ENCODE peak calls at places on chromosomes 13 and 19, in five cellular contexts. N, R, B, D and L are unnamed samples.
A peak's percentile ranks its signal among the peaks of the same experiment; 100 is the strongest.

GRCh38 chr13:98297043-98297442 is 120.0 kb upstream of the RNF113B start:
- DNase-seq in B (no peak), N (no peak), R (no peak), D (no peak), L (no peak)

GRCh38 chr13:101416181-101417042 is at the start of gene NALCN:
- DNase-seq in D (no peak), B (peak; percentile 49), N (no peak), R (peak; percentile 14), L (peak; percentile 74)

GRCh38 chr13:44629465-44630183 is 53.5 kb upstream of the TSC22D1 start:
- DNase-seq in B (no peak), R (no peak), D (no peak), N (no peak), L (peak; percentile 75)

GRCh38 chr13:23202383-23202782 is 21.6 kb downstream of the SGCG start:
- DNase-seq in D (no peak), B (no peak), R (no peak), N (no peak), L (no peak)

GRCh38 chr13:44040754-44041100 is 161.0 kb downstream of the LACC1 start:
- DNase-seq in B (no peak), N (no peak), R (no peak), D (no peak), L (no peak)

GRCh38 chr19:18793144-18794028 is 2.3 kb upstream of the COMP start:
- DNase-seq in N (no peak), R (no peak), D (no peak), B (no peak), L (no peak)

GRCh38 chr13:39336964-39337363 is 266.0 kb downstream of the LHFPL6 start:
- DNase-seq in R (no peak), N (no peak), D (no peak), B (no peak), L (no peak)

GRCh38 chr19:4866595-4867424 is 657 bp downstream of the PLIN3 start:
- DNase-seq in R (peak; percentile 38), D (no peak), N (peak; percentile 69), B (peak; percentile 55), L (peak; percentile 77)

GRCh38 chr13:73602295-73602694 is 531.9 kb downstream of the KLF12 start:
- DNase-seq in D (peak; percentile 2), N (no peak), B (no peak), R (peak; percentile 53), L (no peak)

GRCh38 chr13:113990321-113990837 is 16.5 kb upstream of the C13orf46 start:
- DNase-seq in N (no peak), B (no peak), D (no peak), R (no peak), L (no peak)

GRCh38 chr13:80630685-80631121 is 289.8 kb upstream of the SPRY2 start:
- DNase-seq in D (no peak), B (peak; percentile 85), N (no peak), R (no peak), L (peak; percentile 23)

GRCh38 chr19:35513975-35514809 is 743 bp upstream of the DMKN start:
- DNase-seq in B (no peak), D (peak; percentile 12), R (no peak), N (no peak), L (peak; percentile 18)

GRCh38 chr19:33171222-33171795 is 22.8 kb upstream of the LRP3 start:
- DNase-seq in R (no peak), B (no peak), D (no peak), N (no peak), L (no peak)

GRCh38 chr19:48396871-48397176 is 3.4 kb downstream of the GRIN2D start:
- DNase-seq in R (no peak), B (no peak), D (no peak), N (no peak), L (no peak)
- H3K9ac ChIP-seq in R (no peak overlapping the region), B (no peak overlapping the region), D (peak overlapping the region; percentile 92), N (no peak overlapping the region), L (peak overlapping the region; percentile 94)

GRCh38 chr13:110551284-110551683 is 10.2 kb downstream of the RAB20 start:
- DNase-seq in B (no peak), D (no peak), R (no peak), N (no peak), L (no peak)

GRCh38 chr13:110546933-110547332 is 14.6 kb downstream of the RAB20 start:
- DNase-seq in B (peak; percentile 94), N (peak; percentile 91), R (peak; percentile 41), D (peak; percentile 84), L (peak; percentile 97)

GRCh38 chr13:110546389-110546788 is 15.1 kb downstream of the RAB20 start:
- DNase-seq in B (no peak), R (no peak), N (no peak), D (no peak), L (no peak)

GRCh38 chr13:110549795-110550160 is 11.7 kb downstream of the RAB20 start:
- DNase-seq in B (no peak), R (no peak), N (no peak), D (no peak), L (no peak)

GRCh38 chr13:110548891-110549794 is 12.4 kb downstream of the RAB20 start:
- DNase-seq in R (no peak), N (no peak), B (no peak), D (no peak), L (no peak)
- H3K4me1 ChIP-seq in R (no peaks in the 10 kb centered on the region), N (peaks cover 3% of the 10 kb centered on the region), B (peaks cover 12% of the 10 kb centered on the region), D (peaks cover 18% of the 10 kb centered on the region), L (no peaks in the 10 kb centered on the region)

GRCh38 chr19:51070334-51070886 is 5.5 kb upstream of the KLK13 start:
- DNase-seq in D (no peak), R (no peak), N (no peak), B (no peak), L (no peak)
- H3K9ac ChIP-seq in D (no peak overlapping the region), R (no peak overlapping the region), N (no peak overlapping the region), B (no peak overlapping the region), L (no peak overlapping the region)

DNA sequence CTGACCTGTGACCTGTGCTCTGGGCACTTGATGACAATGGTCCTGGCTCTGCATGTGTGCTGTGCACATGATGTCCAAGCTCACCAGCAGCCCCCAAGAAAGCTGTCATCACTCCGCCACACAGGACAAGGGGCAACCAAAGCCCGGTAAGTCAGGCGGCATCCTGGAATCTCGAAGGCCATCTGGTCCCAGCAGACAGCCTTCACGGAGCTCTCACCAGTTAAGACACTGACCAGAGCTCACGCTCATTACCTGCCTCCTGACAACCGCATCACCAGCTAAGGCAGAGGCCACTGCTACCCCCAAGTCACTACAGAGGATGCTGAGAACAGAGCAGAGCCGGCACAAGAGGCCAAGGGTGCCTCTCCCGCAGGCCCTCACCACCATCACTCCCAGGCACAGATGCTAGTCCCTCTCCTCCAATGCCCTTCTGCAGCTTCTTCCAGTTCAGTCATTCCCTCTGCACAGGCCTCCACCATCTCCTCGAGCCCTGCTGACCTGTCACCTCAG is 10.6 kb downstream of the PPP6R1 start:
- DNase-seq in D (no peak), R (no peak), B (no peak), N (no peak), L (no peak)
- H3K4me1 ChIP-seq in D (no peaks in the 10 kb centered on the region), R (peaks cover 15% of the 10 kb centered on the region), B (peaks cover 18% of the 10 kb centered on the region), N (peaks cover 15% of the 10 kb centered on the region), L (peaks cover 6% of the 10 kb centered on the region)